ENCODE peak calls at places on chromosomes 2 and 18, in four cellular contexts. V is nucleus accumbens; N is activated CD8-positive, alpha-beta memory T cell treated with anti-CD3 and anti-CD28 coated beads for 1 hour; A is GM04504. W is an unnamed sample.

GRCh38 chr2:31983762-31984467 is 26.9 kb downstream of the MEMO1 start:
- DNase-seq in N (no peak), V (no peak), A (no peak), W (no peak)

GRCh38 chr2:74304332-74305148 is 38.7 kb downstream of the SLC4A5 start:
- DNase-seq in V (no peak), A (no peak), N (no peak), W (no peak)

GRCh38 chr18:58241877-58242276 is 197.9 kb downstream of the NEDD4L start:
- DNase-seq in N (no peak), A (peak; percentile 60), V (no peak), W (peak; percentile 51)

GRCh38 chr2:239669899-239670460 is 269.2 kb upstream of the HDAC4 start:
- DNase-seq in V (no peak), A (no peak), N (no peak), W (no peak)

GRCh38 chr18:46332956-46333355 is 228.8 kb downstream of the HAUS1 start:
- DNase-seq in N (no peak), V (no peak), A (no peak), W (peak; percentile 10)

GRCh38 chr18:62258606-62259005 is 66.5 kb upstream of the TNFRSF11A start:
- DNase-seq in V (no peak), A (no peak), N (no peak), W (peak; percentile 8)

GRCh38 chr2:39080152-39080551 is 40.7 kb downstream of the SOS1 start:
- DNase-seq in A (no peak), N (no peak), V (no peak), W (no peak)

GRCh38 chr2:6372317-6372903 is 493.3 kb downstream of the CMPK2 start:
- DNase-seq in V (no peak), N (no peak), A (no peak), W (no peak)

GRCh38 chr2:4792126-4792525 is 900.1 kb upstream of the SOX11 start:
- DNase-seq in A (no peak), V (no peak), N (no peak), W (no peak)

GRCh38 chr2:71990826-71991225 is 156.8 kb downstream of the CYP26B1 start:
- DNase-seq in V (no peak), N (no peak), A (no peak), W (no peak)

GRCh38 chr2:241555711-241556110 is 2.8 kb upstream of the BOK start:
- DNase-seq in V (no peak), N (no peak), A (no peak), W (no peak)

GRCh38 chr2:239605409-239605808 is 204.6 kb upstream of the HDAC4 start:
- DNase-seq in N (no peak), V (no peak), A (no peak), W (no peak)

GRCh38 chr18:44681039-44681595 is 429 bp downstream of the SETBP1 start:
- DNase-seq in N (no peak), V (no peak), A (no peak), W (no peak)

GRCh38 chr2:207879536-207879935 is 109.8 kb upstream of the FZD5 start:
- DNase-seq in N (no peak), A (no peak), V (no peak), W (no peak)

GRCh38 chr2:2902551-2903216 is 474.9 kb downstream of the EIPR1 start:
- DNase-seq in A (no peak), V (no peak), N (no peak), W (no peak)

GRCh38 chr2:241312082-241312481 is 3.4 kb downstream of the HDLBP start:
- DNase-seq in A (peak; percentile 35), V (no peak), N (no peak), W (no peak)

GRCh38 chr2:233079473-233079877 is 19.3 kb downstream of the INPP5D start:
- DNase-seq in N (no peak), A (no peak), V (no peak), W (no peak)

GRCh38 chr2:233091595-233092375 is 31.6 kb downstream of the INPP5D start:
- DNase-seq in A (no peak), N (no peak), V (no peak), W (no peak)

GRCh38 chr2:240577281-240578109 is 9.0 kb upstream of the CAPN10 start:
- DNase-seq in A (no peak), N (no peak), V (no peak), W (no peak)

GRCh38 chr2:18346364-18346763 is 214.1 kb downstream of the RDH14 start:
- DNase-seq in A (no peak), V (no peak), N (no peak), W (no peak)

GRCh38 chr18:11857177-11857887 is 6.1 kb downstream of the CHMP1B start:
- DNase-seq in V (no peak), N (no peak), A (peak; percentile 90), W (peak; percentile 69)

GRCh38 chr2:53021828-53022227 is 745.8 kb upstream of the CHAC2 start:
- DNase-seq in V (no peak), N (no peak), A (no peak), W (no peak)

GRCh38 chr2:182824056-182824758 is 42.2 kb downstream of the FRZB start:
- DNase-seq in V (no peak), N (no peak), A (no peak), W (no peak)

GRCh38 chr2:207790898-207791297 is 21.2 kb upstream of the FZD5 start:
- DNase-seq in A (no peak), V (no peak), N (no peak), W (no peak)

GRCh38 chr2:45404807-45405297 is 206.2 kb downstream of the SRBD1 start:
- DNase-seq in V (no peak), N (no peak), A (peak; percentile 15), W (no peak)

GRCh38 chr2:71787476-71788185 is 334.3 kb downstream of the DYSF start:
- DNase-seq in N (no peak), V (no peak), A (no peak), W (no peak)

GRCh38 chr18:42287047-42287446 is 332.0 kb downstream of the PIK3C3 start:
- DNase-seq in N (no peak), A (no peak), V (no peak), W (no peak)

GRCh38 chr18:28808373-28808772 is 631.4 kb upstream of the CDH2 start:
- DNase-seq in V (no peak), N (no peak), A (no peak), W (no peak)

GRCh38 chr2:239774142-239774462 is 251.0 kb downstream of the NDUFA10 start:
- DNase-seq in N (no peak), A (no peak), V (no peak), W (no peak)

GRCh38 chr18:79681484-79682387 is 2.1 kb downstream of the CTDP1 start:
- DNase-seq in V (no peak), N (peak; percentile 48), A (no peak), W (no peak)

GRCh38 chr2:197919487-197919886 is 115.1 kb downstream of the PLCL1 start:
- DNase-seq in N (no peak), V (no peak), A (no peak), W (no peak)

GRCh38 chr2:217625475-217626245 is 377.1 kb downstream of the TNS1 start:
- DNase-seq in A (peak; percentile 89), V (no peak), N (no peak), W (no peak)

GRCh38 chr2:232292395-232293154 is 86.0 kb upstream of the ALPP start:
- DNase-seq in V (no peak), A (peak; percentile 24), N (no peak), W (no peak)

GRCh38 chr2:151774506-151774905 is 40.2 kb upstream of the NEB start:
- DNase-seq in V (no peak), N (no peak), A (peak; percentile 44), W (peak; percentile 33)

W was measured in putamen.